ENCODE peak calls at places on chromosomes 3 and 15, in ten cellular contexts. L is mammary epithelial cell, U is A549, N is GM23338, I is neural progenitor cell, G is PC-3, D is PC-9, Y is keratinocyte, F is HepG2, X is IMR-90. E is an unnamed sample. For H3K4me1, the result is how much of the 10 kb centered on the place peaks cover.

GRCh38 chr3:53236112-53236841 is 19.5 kb downstream of the TKT start:
- DNase-seq in L (peak), U (peak), N (no peak), I (no peak), G (peak), D (peak), Y (no peak), F (peak), X (peak), E (peak)

GRCh38 chr3:13040381-13041074 is 32.7 kb downstream of the IQSEC1 start:
- DNase-seq in L (no peak), U (no peak), N (no peak), I (peak), G (no peak), D (no peak), Y (no peak), F (no peak), X (no peak), E (no peak)

GRCh38 chr3:43689766-43690399 is 855 bp upstream of the ABHD5 start:
- DNase-seq in L (peak), U (no peak), N (no peak), I (no peak), G (peak), D (no peak), Y (no peak), F (no peak), X (no peak), E (no peak)

GRCh38 chr3:37741644-37742043 is 120.0 kb upstream of the CTDSPL start:
- DNase-seq in L (peak), U (peak), N (no peak), I (peak), G (peak), D (peak), Y (no peak), F (peak), X (no peak), E (no peak)

GRCh38 chr15:98241032-98241554 is 280.6 kb downstream of the ARRDC4 start:
- DNase-seq in L (peak), U (no peak), N (peak), I (no peak), G (no peak), D (no peak), Y (no peak), F (no peak), X (no peak), E (no peak)

GRCh38 chr3:155391104-155391503 is 97.6 kb upstream of the STRIT1 start:
- DNase-seq in L (no peak), U (no peak), N (no peak), I (no peak), G (no peak), D (no peak), Y (no peak), F (no peak), X (peak), E (no peak)

GRCh38 chr15:38085931-38086562 is 151.6 kb downstream of the TMCO5A start:
- DNase-seq in L (no peak), U (no peak), N (no peak), I (no peak), G (no peak), D (no peak), Y (no peak), F (no peak), X (peak), E (no peak)

GRCh38 chr3:194967126-194968117 is 281.7 kb downstream of the FAM43A start:
- DNase-seq in L (no peak), U (no peak), N (no peak), I (no peak), G (no peak), D (no peak), Y (no peak), F (no peak), X (no peak), E (no peak)

GRCh38 chr3:53941945-53942344 is 50.3 kb upstream of the SELENOK start:
- DNase-seq in L (no peak), U (no peak), N (peak), I (peak), G (no peak), D (no peak), Y (no peak), F (no peak), X (no peak), E (no peak)

GRCh38 chr3:54954516-54954915 is 26.7 kb upstream of the LRTM1 start:
- DNase-seq in L (no peak), U (no peak), N (peak), I (peak), G (no peak), D (peak), Y (no peak), F (no peak), X (no peak), E (peak)

GRCh38 chr15:39253552-39253951 is 327.3 kb upstream of the THBS1 start:
- DNase-seq in L (no peak), U (no peak), N (no peak), I (no peak), G (no peak), D (no peak), Y (no peak), F (no peak), X (no peak), E (no peak)

GRCh38 chr15:23566070-23567050 is 886 bp downstream of the MKRN3 start:
- DNase-seq in L (no peak), U (no peak), N (no peak), I (no peak), G (peak), D (peak), Y (no peak), F (peak), X (no peak), E (no peak)

GRCh38 chr3:119349353-119349752 is 55.2 kb downstream of the ARHGAP31 start:
- DNase-seq in L (no peak), U (no peak), N (peak), I (peak), G (no peak), D (no peak), Y (no peak), F (no peak), X (no peak), E (peak)

GRCh38 chr3:20064796-20065564 is 24.7 kb downstream of the KAT2B start:
- DNase-seq in L (peak), U (no peak), N (no peak), I (no peak), G (no peak), D (no peak), Y (no peak), F (no peak), X (no peak), E (no peak)

GRCh38 chr3:51380601-51381332 is 4.3 kb upstream of the MANF start:
- DNase-seq in L (no peak), U (no peak), N (no peak), I (no peak), G (no peak), D (no peak), Y (no peak), F (no peak), X (no peak), E (no peak)

GRCh38 chr3:77468408-77469045 is 428.6 kb downstream of the ROBO2 start:
- DNase-seq in L (no peak), U (no peak), N (no peak), I (no peak), G (no peak), D (no peak), Y (no peak), F (no peak), X (no peak), E (no peak)

GRCh38 chr15:98682992-98683701 is 34.8 kb downstream of the IGF1R start:
- DNase-seq in L (peak), U (no peak), N (no peak), I (no peak), G (no peak), D (no peak), Y (peak), F (no peak), X (peak), E (no peak)

GRCh38 chr3:105758451-105758850 is 110.4 kb downstream of the CBLB start:
- DNase-seq in L (no peak), U (no peak), N (no peak), I (no peak), G (no peak), D (no peak), Y (no peak), F (no peak), X (no peak), E (no peak)

GRCh38 chr3:140234256-140234655 is 299.3 kb downstream of the CLSTN2 start:
- DNase-seq in L (no peak), U (no peak), N (no peak), I (no peak), G (no peak), D (no peak), Y (no peak), F (no peak), X (no peak), E (no peak)

GRCh38 chr3:161371441-161372320 is at the start of gene SPTSSB:
- DNase-seq in L (peak), U (peak), N (peak), I (peak), G (peak), D (peak), Y (no peak), F (peak), X (no peak), E (peak)

GRCh38 chr15:79769081-79769481 is 127.7 kb downstream of the MTHFS start:
- DNase-seq in L (peak), U (peak), N (peak), I (no peak), G (peak), D (no peak), Y (no peak), F (peak), X (no peak), E (no peak)

GRCh38 chr15:31369716-31370115 is 43.1 kb downstream of the KLF13 start:
- DNase-seq in L (no peak), U (no peak), N (no peak), I (no peak), G (no peak), D (no peak), Y (no peak), F (no peak), X (no peak), E (no peak)

GRCh38 chr15:27258287-27258686 is 287.3 kb downstream of the GABRG3 start:
- DNase-seq in L (no peak), U (no peak), N (peak), I (peak), G (no peak), D (no peak), Y (no peak), F (no peak), X (no peak), E (peak)

GRCh38 chr3:126414406-126414805 is 19.7 kb downstream of the CFAP100 start:
- DNase-seq in L (no peak), U (no peak), N (no peak), I (no peak), G (no peak), D (no peak), Y (no peak), F (no peak), X (no peak), E (no peak)
- TF ChIP-seq CTCF in L (no peak), U (no peak), N (no peak), I (no peak), G (no peak), D (no peak), Y (no peak), F (peak), X (no peak), E (no peak)

DNA sequence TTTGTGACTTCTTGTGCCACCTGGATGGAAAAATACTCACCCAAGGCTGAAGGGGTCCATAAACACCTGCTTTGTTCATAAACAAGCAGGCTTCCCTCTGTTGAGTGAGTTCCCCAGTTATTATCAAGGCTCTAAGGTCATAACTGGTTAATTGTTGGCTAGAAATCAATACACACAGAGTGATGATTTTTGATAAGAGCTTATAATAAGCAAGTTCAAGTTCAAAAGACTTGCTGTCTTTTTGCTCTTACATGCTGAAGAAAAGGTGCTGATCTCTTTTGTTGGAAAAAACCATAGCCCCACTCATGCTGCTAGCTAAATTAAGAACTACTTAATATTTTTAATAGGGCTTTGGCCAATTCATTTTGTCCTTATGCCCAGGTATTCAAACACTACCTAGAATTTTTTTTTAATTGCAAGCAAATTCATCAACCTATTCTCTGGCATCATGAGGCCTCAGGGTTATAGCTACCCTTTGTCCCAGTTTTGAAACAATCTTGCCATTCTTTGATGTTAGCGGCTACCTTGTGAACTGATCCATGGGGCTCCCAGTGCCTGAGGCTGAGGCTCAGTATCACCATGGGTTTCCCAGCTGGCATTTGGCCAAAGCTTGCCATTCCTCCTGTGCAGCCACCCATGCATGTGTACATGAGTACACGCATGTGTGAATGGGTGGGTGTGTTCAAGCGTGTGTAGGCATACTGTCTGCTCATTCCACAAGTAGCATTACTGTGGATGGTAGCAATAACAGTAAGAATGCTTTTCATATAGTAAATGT is 127.6 kb upstream of the LPP start:
- DNase-seq in L (no peak), U (no peak), N (no peak), I (no peak), G (no peak), D (no peak), Y (no peak), F (peak), X (no peak), E (no peak)
- H3K4me2 ChIP-seq in L (no peak), U (no peak), N (no peak), I (no peak), G (no peak), D (no peak), Y (no peak), F (peak), X (no peak), E (no peak)

GRCh38 chr3:188230962-188231361 is 77.0 kb downstream of the LPP start:
- DNase-seq in L (peak), U (no peak), N (no peak), I (no peak), G (peak), D (no peak), Y (no peak), F (no peak), X (peak), E (no peak)

GRCh38 chr3:188234172-188234571 is 80.2 kb downstream of the LPP start:
- DNase-seq in L (peak), U (no peak), N (no peak), I (no peak), G (no peak), D (no peak), Y (no peak), F (no peak), X (peak), E (no peak)

GRCh38 chr3:188232676-188233075 is 78.7 kb downstream of the LPP start:
- DNase-seq in L (no peak), U (no peak), N (no peak), I (no peak), G (no peak), D (no peak), Y (no peak), F (no peak), X (no peak), E (no peak)

GRCh38 chr3:188231454-188231853 is 77.5 kb downstream of the LPP start:
- DNase-seq in L (no peak), U (no peak), N (no peak), I (no peak), G (no peak), D (no peak), Y (no peak), F (no peak), X (no peak), E (no peak)

GRCh38 chr3:188233320-188233719 is 79.4 kb downstream of the LPP start:
- DNase-seq in L (peak), U (no peak), N (no peak), I (no peak), G (peak), D (no peak), Y (no peak), F (no peak), X (peak), E (no peak)
- H3K4me1 ChIP-seq in L (under half), U (half or more), N (under half), I (under half), G (half or more), D (under half), Y (under half), F (under half), X (under half), E (under half)

GRCh38 chr15:68317281-68318007 is 39.9 kb downstream of the FEM1B start:
- DNase-seq in L (no peak), U (no peak), N (no peak), I (no peak), G (no peak), D (no peak), Y (no peak), F (no peak), X (no peak), E (peak)

GRCh38 chr15:68315035-68315434 is 37.5 kb downstream of the FEM1B start:
- DNase-seq in L (no peak), U (no peak), N (no peak), I (no peak), G (no peak), D (no peak), Y (no peak), F (no peak), X (no peak), E (peak)

GRCh38 chr15:68314563-68314962 is 37.0 kb downstream of the FEM1B start:
- DNase-seq in L (no peak), U (no peak), N (no peak), I (no peak), G (no peak), D (no peak), Y (no peak), F (peak), X (peak), E (peak)

GRCh38 chr15:68315495-68316007 is 38.0 kb downstream of the FEM1B start:
- DNase-seq in L (no peak), U (no peak), N (peak), I (peak), G (no peak), D (no peak), Y (no peak), F (no peak), X (peak), E (peak)

GRCh38 chr15:68316061-68316804 is 38.7 kb downstream of the FEM1B start:
- DNase-seq in L (no peak), U (no peak), N (peak), I (peak), G (peak), D (no peak), Y (no peak), F (no peak), X (no peak), E (peak)
- TF ChIP-seq CTCF in L (no peak), U (peak), N (peak), I (peak), G (peak), D (no peak), Y (peak), F (peak), X (peak), E (peak)

GRCh38 chr3:126291537-126291936 is 65.7 kb downstream of the KLF15 start:
- DNase-seq in L (no peak), U (no peak), N (no peak), I (no peak), G (no peak), D (no peak), Y (no peak), F (no peak), X (no peak), E (peak)
- H3K4me2 ChIP-seq in L (no peak), U (no peak), N (no peak), I (no peak), G (no peak), D (no peak), Y (no peak), F (no peak), X (no peak), E (no peak)

DNA sequence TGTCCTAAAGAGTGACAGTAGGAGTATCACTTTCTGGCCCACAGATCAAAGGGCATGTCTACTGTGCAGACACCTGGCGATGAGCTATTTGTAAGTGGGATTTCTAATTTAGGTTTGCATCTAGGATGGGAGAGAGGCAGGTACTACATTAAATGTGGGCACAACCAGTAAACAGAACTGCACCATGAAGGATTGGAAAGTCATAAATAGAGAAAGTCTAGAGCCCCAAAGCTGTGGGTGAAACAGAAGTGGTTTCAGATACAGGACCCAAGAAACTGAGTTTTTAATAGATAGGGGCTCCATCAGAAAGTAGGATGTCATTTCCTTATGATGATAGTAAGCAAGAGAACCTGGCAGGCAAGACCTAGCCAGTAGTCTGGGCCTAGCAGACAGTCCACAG is 35.2 kb upstream of the SPPL2A start:
- DNase-seq in L (no peak), U (no peak), N (no peak), I (no peak), G (no peak), D (no peak), Y (no peak), F (no peak), X (no peak), E (no peak)
- H3K4me1 ChIP-seq in L (under half), U (under half), N (under half), I (under half), G (under half), D (under half), Y (under half), F (under half), X (under half), E (under half)

GRCh38 chr3:126488886-126489569 is 13.3 kb upstream of the ZXDC start:
- DNase-seq in L (no peak), U (no peak), N (no peak), I (no peak), G (no peak), D (no peak), Y (no peak), F (no peak), X (no peak), E (no peak)

GRCh38 chr3:126490619-126491018 is 14.9 kb upstream of the ZXDC start:
- DNase-seq in L (no peak), U (no peak), N (peak), I (peak), G (no peak), D (no peak), Y (no peak), F (peak), X (no peak), E (peak)

GRCh38 chr3:126487151-126487771 is 11.6 kb upstream of the ZXDC start:
- DNase-seq in L (peak), U (no peak), N (peak), I (peak), G (peak), D (no peak), Y (no peak), F (peak), X (no peak), E (peak)

GRCh38 chr3:126485956-126486884 is 10.5 kb upstream of the ZXDC start:
- DNase-seq in L (no peak), U (no peak), N (no peak), I (no peak), G (no peak), D (no peak), Y (no peak), F (no peak), X (no peak), E (no peak)

GRCh38 chr3:126488205-126488604 is 12.5 kb upstream of the ZXDC start:
- DNase-seq in L (no peak), U (no peak), N (no peak), I (peak), G (no peak), D (no peak), Y (no peak), F (no peak), X (no peak), E (no peak)
- TF ChIP-seq CTCF in L (no peak), U (no peak), N (no peak), I (peak), G (no peak), D (no peak), Y (no peak), F (peak), X (no peak), E (peak)

DNA sequence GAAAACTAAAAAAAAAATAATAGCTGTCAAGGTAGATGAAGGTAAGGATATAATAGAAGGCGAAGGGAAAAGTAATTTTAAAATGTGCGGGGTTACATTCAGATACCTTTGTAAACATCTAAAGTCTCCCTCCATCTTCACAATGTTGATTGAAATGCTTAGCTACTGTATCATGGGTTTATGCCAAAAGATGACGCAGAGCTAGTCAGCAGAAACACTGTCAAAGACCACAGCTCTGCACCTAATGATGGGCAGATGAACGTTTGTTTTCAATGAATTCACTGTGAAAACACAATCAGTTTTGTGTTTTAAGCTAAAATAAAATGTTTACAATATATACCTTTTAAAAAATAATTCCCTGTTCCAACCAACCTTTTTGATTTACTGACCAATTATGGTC is 61.2 kb downstream of the RFTN1 start:
- DNase-seq in L (peak), U (no peak), N (no peak), I (no peak), G (peak), D (no peak), Y (no peak), F (no peak), X (peak), E (no peak)
- H3K4me2 ChIP-seq in L (no peak), U (no peak), N (no peak), I (no peak), G (peak), D (no peak), Y (no peak), F (no peak), X (no peak), E (no peak)

GRCh38 chr15:70259030-70259424 is 161.3 kb upstream of the TLE3 start:
- DNase-seq in L (no peak), U (no peak), N (no peak), I (no peak), G (no peak), D (no peak), Y (no peak), F (no peak), X (peak), E (no peak)

GRCh38 chr15:70261083-70261482 is 163.4 kb upstream of the TLE3 start:
- DNase-seq in L (no peak), U (no peak), N (no peak), I (no peak), G (no peak), D (no peak), Y (no peak), F (no peak), X (no peak), E (no peak)

GRCh38 chr15:70259640-70260066 is 161.9 kb upstream of the TLE3 start:
- DNase-seq in L (no peak), U (peak), N (peak), I (peak), G (no peak), D (no peak), Y (no peak), F (peak), X (no peak), E (peak)

GRCh38 chr15:70260096-70260495 is 162.4 kb upstream of the TLE3 start:
- DNase-seq in L (no peak), U (no peak), N (no peak), I (no peak), G (no peak), D (no peak), Y (no peak), F (no peak), X (no peak), E (no peak)

GRCh38 chr15:70260580-70260979 is 162.9 kb upstream of the TLE3 start:
- DNase-seq in L (no peak), U (no peak), N (no peak), I (no peak), G (no peak), D (no peak), Y (no peak), F (no peak), X (no peak), E (no peak)
- H3K4me1 ChIP-seq in L (under half), U (under half), N (under half), I (under half), G (under half), D (under half), Y (under half), F (under half), X (under half), E (under half)